ENCODE peak calls at places on chromosomes 16 and 17, in seven cellular contexts. U is suprapubic skin, N is body of pancreas, J is IMR-90, E is uterus, W is GM12878, G is stomach. L is an unnamed sample.

GRCh38 chr16:49023095-49023494 is 258.5 kb downstream of the CBLN1 start:
- DNase-seq in U (no peak), J (peak; percentile 39), N (peak; percentile 9), W (no peak), E (peak; percentile 40), G (no peak), L (no peak)

GRCh38 chr17:64694207-64694606 is 32.1 kb upstream of the SMURF2 start:
- DNase-seq in W (no peak), E (no peak), G (peak; percentile 87), U (peak; percentile 76), N (peak; percentile 95), J (peak; percentile 67), L (peak; percentile 69)

GRCh38 chr17:38919316-38920078 is 5.9 kb upstream of the LASP1NB start:
- DNase-seq in U (no peak), N (no peak), J (no peak), G (peak; percentile 23), E (peak; percentile 12), W (no peak), L (no peak)

GRCh38 chr17:81713556-81714411 is 1.7 kb downstream of the SLC25A10 start:
- DNase-seq in N (peak; percentile 53), E (peak; percentile 18), J (no peak), G (peak; percentile 74), W (no peak), U (no peak), L (no peak)

GRCh38 chr17:48878920-48879898 is 13.4 kb upstream of the ATP5MC1 start:
- DNase-seq in J (peak; percentile 66), E (peak; percentile 39), N (peak; percentile 70), U (no peak), W (peak; percentile 55), G (peak; percentile 53), L (no peak)

GRCh38 chr17:66348605-66349165 is 46.3 kb downstream of the PRKCA start:
- DNase-seq in W (no peak), E (peak; percentile 56), G (peak; percentile 39), N (peak; percentile 66), J (peak; percentile 89), U (no peak), L (peak; percentile 18)

GRCh38 chr16:3645108-3645503 is 9.4 kb upstream of the DNASE1 start:
- DNase-seq in U (peak; percentile 15), J (no peak), G (no peak), E (no peak), W (no peak), N (no peak), L (no peak)

GRCh38 chr17:78426293-78426879 is 47.9 kb downstream of the PGS1 start:
- DNase-seq in W (no peak), E (no peak), G (no peak), J (no peak), U (no peak), N (no peak), L (no peak)

GRCh38 chr16:30456302-30456701 is 10.6 kb upstream of the SEPHS2 start:
- DNase-seq in E (no peak), J (no peak), U (no peak), N (no peak), G (no peak), W (no peak), L (no peak)

GRCh38 chr16:14264560-14264959 is 193.4 kb downstream of the MRTFB start:
- DNase-seq in E (no peak), W (no peak), J (no peak), U (no peak), G (no peak), N (no peak), L (no peak)

GRCh38 chr16:6510261-6510660 is 822.4 kb upstream of the RBFOX1 start:
- DNase-seq in G (no peak), N (no peak), E (no peak), W (no peak), U (no peak), J (no peak), L (no peak)

GRCh38 chr16:77951788-77952187 is 70.6 kb upstream of the CLEC3A start:
- DNase-seq in G (no peak), W (peak; percentile 21), N (peak; percentile 7), E (no peak), U (no peak), J (no peak), L (no peak)

GRCh38 chr17:31488982-31489294 is 97.5 kb downstream of the RAB11FIP4 start:
- DNase-seq in W (no peak), G (peak; percentile 43), N (no peak), J (no peak), U (no peak), E (no peak), L (no peak)

GRCh38 chr17:80002690-80003490 is 32.8 kb downstream of the TBC1D16 start:
- DNase-seq in J (no peak), G (peak; percentile 50), E (no peak), W (no peak), U (no peak), N (no peak), L (no peak)

GRCh38 chr16:70694517-70695218 is 8.8 kb upstream of the MTSS2 start:
- DNase-seq in N (no peak), G (no peak), E (peak; percentile 48), J (no peak), U (no peak), W (no peak), L (no peak)

GRCh38 chr17:68346448-68346847 is 55.2 kb downstream of the ARSG start:
- DNase-seq in E (no peak), U (no peak), N (peak; percentile 53), W (peak; percentile 24), G (peak; percentile 48), J (no peak), L (no peak)

GRCh38 chr17:75047398-75048098 is 523 bp downstream of the KCTD2 start:
- DNase-seq in G (no peak), E (peak; percentile 54), W (no peak), N (peak; percentile 32), U (peak; percentile 84), J (no peak), L (no peak)

GRCh38 chr16:457732-458400 is 32.4 kb downstream of the RAB11FIP3 start:
- DNase-seq in U (no peak), G (no peak), E (no peak), J (no peak), W (no peak), N (peak; percentile 48), L (no peak)
- TF ChIP-seq POLR2A in U (no peak), G (no peak), E (no peak), J (no peak), W (no peak), N (no peak), L (no peak)

DNA sequence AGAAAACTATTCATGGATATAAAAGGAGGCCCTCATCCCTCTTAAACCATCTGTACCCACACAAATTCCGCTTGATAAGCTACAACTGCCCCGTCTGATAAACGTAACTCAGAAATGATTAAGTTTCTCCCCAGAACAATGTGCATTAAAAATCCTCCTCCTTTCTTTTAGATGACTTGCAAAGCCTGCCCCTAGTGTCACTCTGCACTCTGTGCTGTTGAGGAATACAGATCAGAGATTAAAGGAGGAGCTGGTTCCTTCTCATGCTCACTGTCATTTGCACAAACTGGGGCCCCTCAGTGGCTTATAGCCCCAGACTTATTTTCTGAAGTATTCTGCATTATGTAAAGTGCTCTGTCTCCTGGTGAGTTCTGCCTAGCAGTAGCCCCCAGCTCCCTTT is 33.3 kb downstream of the CDRT15 start:
- DNase-seq in N (no peak), U (no peak), E (no peak), W (no peak), J (peak; percentile 8), G (no peak), L (no peak)
- TF ChIP-seq CTCF in N (no peak), U (peak; percentile 18), E (no peak), W (no peak), J (peak; percentile 22), G (no peak), L (no peak)

DNA sequence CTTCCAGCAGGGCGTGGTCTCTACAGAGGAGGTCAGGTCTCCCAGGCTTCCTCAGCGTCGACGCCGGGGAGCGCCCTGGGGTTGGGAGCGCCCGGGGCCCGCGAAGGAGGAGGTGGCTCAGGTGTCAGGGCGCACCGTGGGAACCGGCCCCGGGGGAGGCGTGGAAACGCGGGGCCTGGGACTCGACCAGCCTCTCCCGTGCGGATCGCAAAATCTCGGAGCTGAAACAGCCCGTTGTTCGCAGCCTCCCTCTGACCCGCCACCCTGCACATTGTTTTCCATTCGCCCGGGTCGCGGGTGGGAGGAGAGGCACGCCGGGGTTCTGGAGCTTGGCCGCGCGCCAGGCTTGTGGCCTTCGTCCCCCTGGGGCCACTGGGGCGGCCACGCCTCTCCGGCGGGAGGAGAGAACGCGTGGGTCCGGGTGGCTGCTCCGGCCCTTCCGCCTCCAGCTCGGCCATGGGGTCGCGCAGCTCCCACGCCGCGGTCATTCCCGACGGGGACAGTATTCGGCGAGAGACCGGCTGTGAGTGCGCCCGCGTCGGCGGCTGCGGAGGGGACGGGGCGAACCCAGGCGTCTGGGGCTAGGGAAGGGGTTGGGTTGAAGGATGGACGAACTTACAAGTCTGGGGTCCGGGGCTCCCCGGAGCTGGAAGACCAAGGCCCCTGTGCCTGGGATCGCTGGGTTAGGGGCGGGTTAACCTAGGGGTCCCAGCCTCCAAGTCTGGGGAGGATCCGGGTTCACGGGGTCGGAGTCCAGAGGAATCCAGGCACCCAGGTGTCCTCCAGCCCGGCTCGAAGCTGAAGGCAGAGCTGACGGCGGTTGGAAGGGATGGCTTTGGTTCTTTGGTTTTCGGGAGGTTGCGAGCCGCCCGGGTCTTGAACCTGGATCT is at the start of gene CHP2:
- DNase-seq in N (peak; percentile 2), W (no peak), U (no peak), J (no peak), E (no peak), G (no peak), L (no peak)
- H3K4me3 ChIP-seq in N (no peak within 1 kb of the TSS), W (no peak within 1 kb of the TSS), U (peak within 1 kb of the TSS; percentile 37), J (no peak within 1 kb of the TSS), E (no peak within 1 kb of the TSS), G (peak within 1 kb of the TSS; percentile 39), L (peak within 1 kb of the TSS; percentile 17)

GRCh38 chr16:75066861-75067447 is 49.6 kb downstream of the LDHD start:
- DNase-seq in U (no peak), N (no peak), J (no peak), W (no peak), E (no peak), G (no peak), L (no peak)

GRCh38 chr16:75068632-75069031 is 47.9 kb downstream of the LDHD start:
- DNase-seq in G (no peak), W (no peak), J (no peak), U (no peak), E (no peak), N (no peak), L (no peak)

GRCh38 chr16:75070055-75070841 is 46.3 kb downstream of the LDHD start:
- DNase-seq in W (no peak), N (peak; percentile 33), U (no peak), E (peak; percentile 74), J (no peak), G (peak; percentile 59), L (peak; percentile 31)

GRCh38 chr16:75065808-75066149 is 50.8 kb downstream of the LDHD start:
- DNase-seq in G (peak; percentile 56), N (no peak), J (no peak), E (no peak), U (no peak), W (no peak), L (no peak)

DNA sequence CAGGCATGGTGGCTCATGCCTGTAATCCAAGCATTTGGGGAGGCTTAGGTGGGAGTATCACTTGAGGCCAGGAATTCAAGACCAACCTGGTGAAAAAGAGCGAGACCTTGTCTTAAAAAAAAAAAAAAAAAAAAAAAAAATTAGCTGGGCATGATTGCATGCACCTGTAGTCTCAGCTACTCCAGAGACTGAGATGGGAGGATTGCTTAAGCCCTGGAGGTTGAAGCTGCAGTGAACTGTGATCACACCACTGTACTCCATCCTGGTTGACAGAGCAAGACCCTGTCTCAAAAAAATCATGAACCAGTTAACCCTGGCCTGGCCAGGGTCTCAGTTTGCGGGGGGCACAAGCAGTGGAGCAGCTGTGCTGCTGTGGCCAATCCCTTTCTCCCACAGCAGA is 48.5 kb downstream of the LDHD start:
- DNase-seq in U (no peak), J (no peak), E (no peak), W (no peak), N (no peak), G (no peak), L (no peak)
- TF ChIP-seq POLR2A in U (no peak), J (no peak), E (no peak), W (no peak), N (no peak), G (no peak), L (no peak)

GRCh38 chr17:76658387-76658705 is 14.8 kb upstream of the ST6GALNAC1 start:
- DNase-seq in E (no peak), N (no peak), G (no peak), U (no peak), J (no peak), W (no peak), L (no peak)
- TF ChIP-seq CTCF in E (no peak), N (no peak), G (no peak), U (no peak), J (no peak), W (no peak), L (no peak)